ENCODE peak calls at places on chromosome 1, in six cellular contexts. One of them, this sample, is unnamed.

GRCh38 chr1:28129150-28129549 is 40.7 kb upstream of the EYA3 start:
- DNase-seq in NCI-H510A treated with DMSO at 0.1 percent for 48 hours: no peak
- DNase-seq in esophagus squamous epithelium: no peak
- DNase-seq in left cardiac atrium: no peak
- DNase-seq in stimulated activated CD4-positive, alpha-beta T cell treated with anti-CD3 and anti-CD28 coated beads, TNF-alpha, amount 100 ng/mL, for 1 hour: no peak
- DNase-seq in M059J: peak
- DNase-seq in this sample: no peak

GRCh38 chr1:94608852-94609570 is 67.5 kb upstream of the F3 start:
- DNase-seq in NCI-H510A treated with DMSO at 0.1 percent for 48 hours: no peak
- DNase-seq in esophagus squamous epithelium: no peak
- DNase-seq in left cardiac atrium: no peak
- DNase-seq in stimulated activated CD4-positive, alpha-beta T cell treated with anti-CD3 and anti-CD28 coated beads, TNF-alpha, amount 100 ng/mL, for 1 hour: no peak
- DNase-seq in M059J: peak
- DNase-seq in this sample: no peak

GRCh38 chr1:163565171-163565570 is 243.4 kb downstream of the NUF2 start:
- DNase-seq in NCI-H510A treated with DMSO at 0.1 percent for 48 hours: no peak
- DNase-seq in esophagus squamous epithelium: no peak
- DNase-seq in left cardiac atrium: no peak
- DNase-seq in stimulated activated CD4-positive, alpha-beta T cell treated with anti-CD3 and anti-CD28 coated beads, TNF-alpha, amount 100 ng/mL, for 1 hour: no peak
- DNase-seq in M059J: no peak
- DNase-seq in this sample: no peak

GRCh38 chr1:198155253-198155652 is 1.5 kb upstream of the NEK7 start:
- DNase-seq in NCI-H510A treated with DMSO at 0.1 percent for 48 hours: no peak
- DNase-seq in esophagus squamous epithelium: no peak
- DNase-seq in left cardiac atrium: no peak
- DNase-seq in stimulated activated CD4-positive, alpha-beta T cell treated with anti-CD3 and anti-CD28 coated beads, TNF-alpha, amount 100 ng/mL, for 1 hour: no peak
- DNase-seq in M059J: peak
- DNase-seq in this sample: no peak

GRCh38 chr1:24875976-24876609 is 54.0 kb downstream of the RUNX3 start:
- DNase-seq in NCI-H510A treated with DMSO at 0.1 percent for 48 hours: no peak
- DNase-seq in esophagus squamous epithelium: no peak
- DNase-seq in left cardiac atrium: no peak
- DNase-seq in stimulated activated CD4-positive, alpha-beta T cell treated with anti-CD3 and anti-CD28 coated beads, TNF-alpha, amount 100 ng/mL, for 1 hour: no peak
- DNase-seq in M059J: no peak
- DNase-seq in this sample: no peak

GRCh38 chr1:162168261-162168660 is 98.8 kb downstream of the NOS1AP start:
- DNase-seq in NCI-H510A treated with DMSO at 0.1 percent for 48 hours: no peak
- DNase-seq in esophagus squamous epithelium: no peak
- DNase-seq in left cardiac atrium: no peak
- DNase-seq in stimulated activated CD4-positive, alpha-beta T cell treated with anti-CD3 and anti-CD28 coated beads, TNF-alpha, amount 100 ng/mL, for 1 hour: no peak
- DNase-seq in M059J: no peak
- DNase-seq in this sample: no peak

GRCh38 chr1:23444104-23444533 is 19.6 kb upstream of the TCEA3 start:
- DNase-seq in NCI-H510A treated with DMSO at 0.1 percent for 48 hours: no peak
- DNase-seq in esophagus squamous epithelium: no peak
- DNase-seq in left cardiac atrium: peak
- DNase-seq in stimulated activated CD4-positive, alpha-beta T cell treated with anti-CD3 and anti-CD28 coated beads, TNF-alpha, amount 100 ng/mL, for 1 hour: no peak
- DNase-seq in M059J: no peak
- DNase-seq in this sample: no peak

GRCh38 chr1:186620951-186621350 is 59.3 kb downstream of the PTGS2 start:
- DNase-seq in NCI-H510A treated with DMSO at 0.1 percent for 48 hours: no peak
- DNase-seq in esophagus squamous epithelium: no peak
- DNase-seq in left cardiac atrium: no peak
- DNase-seq in stimulated activated CD4-positive, alpha-beta T cell treated with anti-CD3 and anti-CD28 coated beads, TNF-alpha, amount 100 ng/mL, for 1 hour: no peak
- DNase-seq in M059J: peak
- DNase-seq in this sample: no peak

GRCh38 chr1:24036080-24036479 is 56.0 kb upstream of the SRSF10 start:
- DNase-seq in NCI-H510A treated with DMSO at 0.1 percent for 48 hours: no peak
- DNase-seq in esophagus squamous epithelium: no peak
- DNase-seq in left cardiac atrium: no peak
- DNase-seq in stimulated activated CD4-positive, alpha-beta T cell treated with anti-CD3 and anti-CD28 coated beads, TNF-alpha, amount 100 ng/mL, for 1 hour: no peak
- DNase-seq in M059J: no peak
- DNase-seq in this sample: no peak

GRCh38 chr1:186386725-186387383 is 11.2 kb downstream of the ODR4 start:
- DNase-seq in NCI-H510A treated with DMSO at 0.1 percent for 48 hours: no peak
- DNase-seq in esophagus squamous epithelium: no peak
- DNase-seq in left cardiac atrium: no peak
- DNase-seq in stimulated activated CD4-positive, alpha-beta T cell treated with anti-CD3 and anti-CD28 coated beads, TNF-alpha, amount 100 ng/mL, for 1 hour: no peak
- DNase-seq in M059J: no peak
- DNase-seq in this sample: no peak

GRCh38 chr1:238484121-238484520 is 593.4 kb upstream of the ZP4 start:
- DNase-seq in NCI-H510A treated with DMSO at 0.1 percent for 48 hours: no peak
- DNase-seq in esophagus squamous epithelium: no peak
- DNase-seq in left cardiac atrium: no peak
- DNase-seq in stimulated activated CD4-positive, alpha-beta T cell treated with anti-CD3 and anti-CD28 coated beads, TNF-alpha, amount 100 ng/mL, for 1 hour: no peak
- DNase-seq in M059J: no peak
- DNase-seq in this sample: no peak